ENCODE peak calls at places on chromosome 4, in seven cellular contexts. J, Z, G, Q, I, D and T are unnamed samples.

GRCh38 chr4:19230906-19231305 is 1020.8 kb upstream of the SLIT2 start:
- DNase-seq in J (no peak), Z (no peak), G (no peak), Q (no peak), I (no peak), D (no peak), T (no peak)

GRCh38 chr4:56655627-56656345 is 25.3 kb downstream of the HOPX start:
- DNase-seq in J (peak; percentile 7), Z (no peak), G (peak; percentile 61), Q (peak; percentile 49), I (no peak), D (peak; percentile 78), T (no peak)

GRCh38 chr4:7956306-7957112 is 16.8 kb upstream of the AFAP1 start:
- DNase-seq in J (no peak), Z (no peak), G (no peak), Q (no peak), I (no peak), D (peak; percentile 88), T (no peak)

GRCh38 chr4:37223732-37224131 is 20.8 kb upstream of the NWD2 start:
- DNase-seq in J (no peak), Z (no peak), G (no peak), Q (no peak), I (no peak), D (no peak), T (no peak)

GRCh38 chr4:133347409-133347808 is 198.3 kb downstream of the PCDH10 start:
- DNase-seq in J (no peak), Z (no peak), G (no peak), Q (no peak), I (no peak), D (no peak), T (no peak)

GRCh38 chr4:107349266-107349665 is 313.2 kb upstream of the DKK2 start:
- DNase-seq in J (no peak), Z (no peak), G (no peak), Q (no peak), I (no peak), D (no peak), T (no peak)

GRCh38 chr4:139014391-139015268 is 951 bp upstream of the NOCT start:
- DNase-seq in J (no peak), Z (no peak), G (no peak), Q (no peak), I (no peak), D (no peak), T (no peak)

GRCh38 chr4:138310991-138311390 is 68.8 kb upstream of the SLC7A11 start:
- DNase-seq in J (no peak), Z (no peak), G (no peak), Q (no peak), I (no peak), D (no peak), T (no peak)

GRCh38 chr4:167985565-167985964 is 106.8 kb upstream of the ANXA10 start:
- DNase-seq in J (no peak), Z (no peak), G (no peak), Q (no peak), I (no peak), D (no peak), T (no peak)

GRCh38 chr4:82756061-82756460 is 42.5 kb downstream of the SCD5 start:
- DNase-seq in J (no peak), Z (no peak), G (no peak), Q (no peak), I (no peak), D (no peak), T (no peak)

GRCh38 chr4:5923306-5923830 is 30.5 kb upstream of the CRMP1 start:
- DNase-seq in J (no peak), Z (no peak), G (no peak), Q (no peak), I (no peak), D (no peak), T (no peak)

GRCh38 chr4:56828784-56829535 is 7.5 kb upstream of the SPINK2 start:
- DNase-seq in J (no peak), Z (no peak), G (no peak), Q (no peak), I (no peak), D (no peak), T (no peak)

GRCh38 chr4:140103676-140104075 is 50.3 kb downstream of the MAML3 start:
- DNase-seq in J (no peak), Z (no peak), G (no peak), Q (no peak), I (peak; percentile 18), D (no peak), T (no peak)

GRCh38 chr4:37689353-37689752 is 3.2 kb upstream of the RELL1 start:
- DNase-seq in J (no peak), Z (no peak), G (no peak), Q (no peak), I (no peak), D (no peak), T (no peak)

GRCh38 chr4:98181815-98182214 is 38.5 kb upstream of the STPG2 start:
- DNase-seq in J (no peak), Z (no peak), G (no peak), Q (no peak), I (no peak), D (no peak), T (no peak)

GRCh38 chr4:177673980-177674504 is 231.8 kb upstream of the AGA start:
- DNase-seq in J (no peak), Z (no peak), G (no peak), Q (no peak), I (no peak), D (no peak), T (no peak)

GRCh38 chr4:38101563-38101962 is 141.4 kb downstream of the PTTG2 start:
- DNase-seq in J (no peak), Z (no peak), G (no peak), Q (no peak), I (no peak), D (no peak), T (no peak)

GRCh38 chr4:17055788-17056187 is 157.3 kb upstream of the LDB2 start:
- DNase-seq in J (no peak), Z (no peak), G (no peak), Q (no peak), I (no peak), D (no peak), T (no peak)

GRCh38 chr4:73862357-73862756 is 6.8 kb upstream of the CXCL1 start:
- DNase-seq in J (no peak), Z (no peak), G (no peak), Q (no peak), I (no peak), D (no peak), T (no peak)

GRCh38 chr4:9859774-9860173 is 78.3 kb downstream of the DRD5 start:
- DNase-seq in J (no peak), Z (no peak), G (no peak), Q (no peak), I (no peak), D (no peak), T (no peak)

GRCh38 chr4:173859091-173859713 is 329.2 kb upstream of the HAND2 start:
- DNase-seq in J (no peak), Z (no peak), G (no peak), Q (no peak), I (no peak), D (no peak), T (no peak)

GRCh38 chr4:34138385-34138784 is 2105.9 kb downstream of the ARAP2 start:
- DNase-seq in J (no peak), Z (no peak), G (no peak), Q (no peak), I (no peak), D (no peak), T (no peak)